ENCODE peak calls at places on chromosomes 16 and 17, in five cellular contexts. T is GM12878, L is GM23338, J is K562, C is transverse colon. M is an unnamed sample.

GRCh38 chr17:80847506-80848230 is 144.0 kb upstream of the CHMP6 start:
- DNase-seq in L (no peak), C (peak; percentile 75), J (peak; percentile 41), T (no peak), M (no peak)

GRCh38 chr16:50354629-50355456 is 13.9 kb downstream of the BRD7 start:
- DNase-seq in J (no peak), L (peak; percentile 54), C (no peak), T (no peak), M (no peak)

GRCh38 chr17:15278381-15278780 is 13.3 kb upstream of the PMP22 start:
- DNase-seq in C (no peak), J (no peak), T (no peak), L (peak; percentile 20), M (no peak)

GRCh38 chr16:15640966-15641365 is 2.0 kb downstream of the MARF1 start:
- DNase-seq in C (no peak), L (no peak), J (no peak), T (no peak), M (no peak)

GRCh38 chr17:82458885-82459424 is 414 bp downstream of the NARF start:
- DNase-seq in L (peak; percentile 52), C (peak; percentile 34), T (no peak), J (peak; percentile 46), M (peak; percentile 28)

GRCh38 chr17:11637796-11638195 is 39.5 kb downstream of the DNAH9 start:
- DNase-seq in C (no peak), J (no peak), T (no peak), L (no peak), M (no peak)

GRCh38 chr17:65305116-65305515 is 167.9 kb downstream of the RGS9 start:
- DNase-seq in L (no peak), C (no peak), T (no peak), J (no peak), M (no peak)

GRCh38 chr17:48066656-48067055 is 18.5 kb downstream of the NFE2L1 start:
- DNase-seq in L (peak; percentile 29), J (no peak), T (no peak), C (no peak), M (no peak)

GRCh38 chr17:78476973-78477372 is 98.5 kb downstream of the PGS1 start:
- DNase-seq in J (no peak), L (no peak), T (no peak), C (no peak), M (no peak)

GRCh38 chr17:81854974-81855774 is 5.2 kb downstream of the P4HB start:
- DNase-seq in T (no peak), C (no peak), L (peak; percentile 42), J (no peak), M (no peak)

GRCh38 chr17:20009302-20010098 is at the start of gene SPECC1:
- DNase-seq in C (peak; percentile 86), J (peak; percentile 87), T (no peak), L (peak; percentile 55), M (peak; percentile 57)

GRCh38 chr17:82416771-82417170 is 1.4 kb upstream of the HEXD start:
- DNase-seq in L (no peak), J (peak; percentile 40), T (no peak), C (no peak), M (no peak)

GRCh38 chr17:74280093-74280513 is 6.1 kb downstream of the DNAI2 start:
- DNase-seq in L (no peak), T (no peak), C (peak; percentile 19), J (no peak), M (no peak)

GRCh38 chr17:63945851-63946439 is 13.8 kb upstream of the CD79B start:
- DNase-seq in C (no peak), T (no peak), L (no peak), J (no peak), M (no peak)

GRCh38 chr17:60077672-60078519 is 825 bp downstream of the HEATR6 start:
- DNase-seq in L (no peak), J (peak; percentile 64), C (no peak), T (no peak), M (no peak)

GRCh38 chr17:76969598-76970172 is 101.5 kb downstream of the MGAT5B start:
- DNase-seq in C (no peak), L (peak; percentile 92), J (no peak), T (no peak), M (no peak)

GRCh38 chr17:54353789-54354525 is 531.2 kb downstream of the KIF2B start:
- DNase-seq in C (no peak), L (no peak), J (no peak), T (no peak), M (no peak)

GRCh38 chr17:50170662-50171370 is 5.0 kb downstream of the SGCA start:
- DNase-seq in L (no peak), C (no peak), J (no peak), T (peak; percentile 75), M (no peak)

GRCh38 chr17:37828313-37829124 is 83.7 kb upstream of the HNF1B start:
- DNase-seq in T (no peak), L (no peak), J (peak; percentile 66), C (no peak), M (peak; percentile 56)

GRCh38 chr17:37292429-37293139 is 83.2 kb upstream of the C17orf78 start:
- DNase-seq in L (no peak), J (no peak), T (no peak), C (no peak), M (peak; percentile 28)

GRCh38 chr16:19338335-19338734 is 52.8 kb downstream of the CLEC19A start:
- DNase-seq in C (no peak), T (no peak), L (no peak), J (peak; percentile 16), M (no peak)

GRCh38 chr17:81096741-81097133 is 61.8 kb downstream of the BAIAP2 start:
- DNase-seq in L (no peak), J (peak; percentile 31), C (no peak), T (no peak), M (no peak)

GRCh38 chr16:78939600-78939999 is 660.9 kb downstream of the MAF start:
- DNase-seq in T (no peak), L (no peak), C (no peak), J (no peak), M (peak; percentile 9)

GRCh38 chr16:78290498-78291271 is 191.2 kb downstream of the WWOX start:
- DNase-seq in T (no peak), L (no peak), J (no peak), C (no peak), M (no peak)

GRCh38 chr16:55505333-55506015 is 3.4 kb upstream of the LPCAT2 start:
- DNase-seq in T (no peak), L (no peak), C (no peak), J (no peak), M (no peak)

GRCh38 chr17:19238167-19238505 is 970 bp downstream of the EPN2 start:
- DNase-seq in C (peak; percentile 55), T (no peak), J (no peak), L (peak; percentile 73), M (no peak)

GRCh38 chr16:64416232-64417010 is 705.4 kb downstream of the CDH11 start:
- DNase-seq in C (no peak), T (no peak), J (no peak), L (no peak), M (no peak)

DNA sequence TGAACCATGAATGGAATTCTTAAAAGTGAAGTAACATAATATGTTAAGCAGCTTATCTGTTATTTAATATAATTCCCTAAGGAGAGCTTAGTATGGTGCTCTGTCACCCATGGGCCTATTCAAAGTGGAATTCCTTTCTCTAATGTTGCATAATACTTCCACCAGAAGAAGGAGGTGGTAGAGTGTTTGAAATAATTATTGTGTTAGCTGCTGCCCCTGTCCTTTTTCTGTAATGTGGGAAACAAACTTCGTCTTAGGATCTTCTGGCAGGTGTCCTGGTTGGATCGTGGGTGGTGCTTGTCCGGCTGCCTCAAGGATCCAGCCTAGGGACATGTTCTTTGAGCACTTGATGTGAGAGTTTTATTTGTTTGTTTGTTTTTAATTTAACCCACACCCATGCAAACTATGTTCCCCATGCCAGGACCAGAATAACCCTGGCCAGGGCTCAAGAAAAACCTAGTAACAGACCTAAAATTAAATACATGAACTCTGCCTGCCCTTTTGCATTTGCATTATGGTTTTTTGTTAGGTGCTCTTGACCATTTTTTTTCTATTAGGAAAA is 46.1 kb downstream of the ZNRF1 start:
- DNase-seq in J (no peak), C (no peak), L (no peak), T (no peak), M (no peak)
- H3K27ac ChIP-seq in J (peak overlapping the region; percentile 95), C (peak overlapping the region; percentile 71), L (no peak overlapping the region), T (no peak overlapping the region), M (no peak overlapping the region)

GRCh38 chr16:31477220-31478216 is 5.4 kb upstream of the SLC5A2 start:
- DNase-seq in C (peak; percentile 92), L (peak; percentile 91), T (no peak), J (peak; percentile 92), M (no peak)
- TF ChIP-seq POLR2AphosphoS5 in C (peak; percentile 67), L (peak; percentile 12), T (no peak), J (no peak), M (no peak)

GRCh38 chr17:68954146-68954971 is 833 bp downstream of the ABCA8 start:
- DNase-seq in T (no peak), J (no peak), C (no peak), L (no peak), M (no peak)
- H3K27ac ChIP-seq in T (no peak overlapping the region), J (peak overlapping the region; percentile 62), C (peak overlapping the region; percentile 3), L (no peak overlapping the region), M (no peak overlapping the region)

GRCh38 chr17:28912281-28912937 is 9.5 kb upstream of the DHRS13 start:
- DNase-seq in C (peak; percentile 68), T (no peak), J (peak; percentile 92), L (peak; percentile 51), M (peak; percentile 20)
- TF ChIP-seq POLR2AphosphoS5 in C (no peak), T (no peak), J (peak; percentile 79), L (no peak), M (no peak)

DNA sequence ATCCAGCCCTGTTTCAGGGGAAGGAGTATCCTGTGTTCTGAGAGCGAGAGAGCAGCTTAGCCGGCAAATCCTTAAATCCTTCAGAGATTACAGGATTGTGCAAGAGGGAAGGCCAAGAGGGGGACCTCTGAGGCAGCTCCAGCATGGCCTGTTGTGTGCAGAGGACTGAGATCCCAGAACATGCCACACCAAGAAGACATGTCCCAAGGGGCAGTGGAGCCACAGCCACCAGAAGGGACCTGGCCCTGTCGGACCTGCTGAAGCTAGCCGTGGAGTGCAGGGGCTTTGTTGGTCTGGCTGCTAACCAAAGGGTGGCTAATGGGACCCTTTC is 1.6 kb upstream of the MRC2 start:
- DNase-seq in J (no peak), C (no peak), L (no peak), T (no peak), M (no peak)
- H3K27ac ChIP-seq in J (no peak overlapping the region), C (peak overlapping the region; percentile 86), L (no peak overlapping the region), T (no peak overlapping the region), M (no peak overlapping the region)

GRCh38 chr16:87809150-87809902 is 43.5 kb upstream of the KLHDC4 start:
- DNase-seq in T (peak; percentile 85), C (peak; percentile 13), J (no peak), L (no peak), M (peak; percentile 15)
- TF ChIP-seq POLR2AphosphoS5 in T (no peak), C (no peak), J (no peak), L (no peak), M (no peak)

DNA sequence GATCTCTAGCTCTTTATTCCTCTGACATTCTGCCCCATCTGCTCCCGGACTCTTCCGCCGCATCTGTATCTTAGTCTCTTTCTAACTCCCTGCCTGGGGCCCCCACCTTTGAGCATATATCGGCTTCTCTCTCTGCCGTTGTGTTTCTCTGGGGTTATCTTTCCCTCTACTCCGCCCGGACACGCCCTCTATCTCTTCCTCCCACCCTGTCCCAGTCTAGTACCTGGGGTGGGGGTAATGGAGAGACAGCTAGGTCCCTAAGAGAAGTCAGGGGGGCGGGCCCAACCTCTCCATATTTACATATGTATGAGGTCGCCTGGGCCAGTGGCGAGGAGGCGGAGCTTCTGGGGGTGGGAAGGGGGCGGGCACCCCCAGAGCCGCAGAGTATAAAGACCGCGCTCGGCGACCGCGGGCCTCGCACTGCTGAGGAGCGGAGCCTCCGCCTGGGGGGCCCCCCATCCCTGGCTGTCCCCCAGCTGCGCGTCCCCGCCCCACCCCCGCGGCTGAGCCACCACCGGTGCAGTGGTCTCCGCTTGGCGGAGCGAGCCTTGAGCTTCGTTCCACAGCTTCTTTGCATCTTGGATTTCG is at the start of gene ATP1B2:
- DNase-seq in J (peak; percentile 97), T (no peak), L (peak; percentile 99), C (peak; percentile 75), M (no peak)
- H3K27ac ChIP-seq in J (peak within 1 kb of the TSS; percentile 67), T (no peak within 1 kb of the TSS), L (no peak within 1 kb of the TSS), C (peak within 1 kb of the TSS; percentile 64), M (no peak within 1 kb of the TSS)